ENCODE peak calls at places on chromosomes 12 and 14, in six cellular contexts. One of them, this sample, is unnamed.

GRCh38 chr14:26594148-26594547 is 3.7 kb downstream of the NOVA1 start:
- ATAC-seq in HepG2: no peak
- ATAC-seq in upper lobe of left lung: no peak
- ATAC-seq in K562: no peak
- ATAC-seq in HCT116: no peak
- ATAC-seq in GM12878: no peak
- ATAC-seq in this sample: no peak

GRCh38 chr14:91140672-91141071 is 26.8 kb downstream of the DGLUCY start:
- ATAC-seq in K562: peak; percentile 67
- ATAC-seq in HCT116: peak; percentile 85
- ATAC-seq in upper lobe of left lung: no peak
- ATAC-seq in HepG2: peak; percentile 88
- ATAC-seq in GM12878: peak; percentile 24
- ATAC-seq in this sample: no peak

GRCh38 chr12:117105902-117106301 is 6.7 kb upstream of the TESC start:
- ATAC-seq in upper lobe of left lung: peak; percentile 71
- ATAC-seq in K562: peak; percentile 62
- ATAC-seq in HepG2: no peak
- ATAC-seq in HCT116: peak; percentile 85
- ATAC-seq in GM12878: peak; percentile 94
- ATAC-seq in this sample: no peak

GRCh38 chr14:42742084-42742483 is 1135.4 kb downstream of the LRFN5 start:
- ATAC-seq in GM12878: no peak
- ATAC-seq in K562: no peak
- ATAC-seq in HCT116: no peak
- ATAC-seq in upper lobe of left lung: no peak
- ATAC-seq in HepG2: no peak
- ATAC-seq in this sample: no peak

GRCh38 chr14:65369560-65369959 is 43.0 kb upstream of the FUT8 start:
- ATAC-seq in HepG2: no peak
- ATAC-seq in upper lobe of left lung: no peak
- ATAC-seq in HCT116: no peak
- ATAC-seq in GM12878: no peak
- ATAC-seq in K562: no peak
- ATAC-seq in this sample: no peak

GRCh38 chr12:6375269-6376078 is at the start of gene SCNN1A:
- ATAC-seq in GM12878: no peak
- ATAC-seq in HepG2: peak; percentile 1
- ATAC-seq in K562: no peak
- ATAC-seq in upper lobe of left lung: peak; percentile 74
- ATAC-seq in HCT116: no peak
- ATAC-seq in this sample: no peak

GRCh38 chr14:101187816-101188570 is 284.5 kb upstream of the RTL1 start:
- ATAC-seq in HCT116: no peak
- ATAC-seq in GM12878: no peak
- ATAC-seq in K562: no peak
- ATAC-seq in upper lobe of left lung: no peak
- ATAC-seq in HepG2: no peak
- ATAC-seq in this sample: no peak

GRCh38 chr14:67766035-67766680 is 50.2 kb downstream of the ZFYVE26 start:
- ATAC-seq in upper lobe of left lung: peak; percentile 15
- ATAC-seq in HepG2: peak; percentile 39
- ATAC-seq in HCT116: no peak
- ATAC-seq in K562: no peak
- ATAC-seq in GM12878: no peak
- ATAC-seq in this sample: peak; percentile 46

GRCh38 chr12:5226581-5226980 is 182.9 kb downstream of the KCNA5 start:
- ATAC-seq in GM12878: no peak
- ATAC-seq in K562: peak; percentile 35
- ATAC-seq in HepG2: no peak
- ATAC-seq in HCT116: no peak
- ATAC-seq in upper lobe of left lung: no peak
- ATAC-seq in this sample: no peak

GRCh38 chr12:131005161-131006035 is 51.7 kb downstream of the ADGRD1 start:
- ATAC-seq in HCT116: peak; percentile 33
- ATAC-seq in GM12878: peak; percentile 67
- ATAC-seq in K562: no peak
- ATAC-seq in upper lobe of left lung: no peak
- ATAC-seq in HepG2: no peak
- ATAC-seq in this sample: no peak

GRCh38 chr14:21454843-21455550 is 926 bp downstream of the CHD8 start:
- ATAC-seq in upper lobe of left lung: no peak
- ATAC-seq in GM12878: peak; percentile 3
- ATAC-seq in HCT116: no peak
- ATAC-seq in HepG2: peak; percentile 11
- ATAC-seq in K562: peak; percentile 49
- ATAC-seq in this sample: no peak

GRCh38 chr12:108629824-108630476 is 3.7 kb downstream of the SELPLG start:
- ATAC-seq in K562: peak; percentile 84
- ATAC-seq in HCT116: peak; percentile 13
- ATAC-seq in HepG2: peak; percentile 18
- ATAC-seq in upper lobe of left lung: peak; percentile 45
- ATAC-seq in GM12878: no peak
- ATAC-seq in this sample: peak; percentile 64
- TF ChIP-seq POLR2A in K562: peak; percentile 94
- TF ChIP-seq POLR2A in HCT116: no peak
- TF ChIP-seq POLR2A in HepG2: no peak
- TF ChIP-seq POLR2A in upper lobe of left lung: no peak
- TF ChIP-seq POLR2A in GM12878: no peak
- TF ChIP-seq POLR2A in this sample: no peak

GRCh38 chr12:128047266-128048060 is 219.5 kb upstream of the TMEM132C start:
- ATAC-seq in HepG2: no peak
- ATAC-seq in K562: no peak
- ATAC-seq in upper lobe of left lung: no peak
- ATAC-seq in HCT116: no peak
- ATAC-seq in GM12878: no peak
- ATAC-seq in this sample: no peak
- TF ChIP-seq POLR2AphosphoS5 in HepG2: no peak
- TF ChIP-seq POLR2AphosphoS5 in K562: no peak
- TF ChIP-seq POLR2AphosphoS5 in upper lobe of left lung: no peak
- TF ChIP-seq POLR2AphosphoS5 in HCT116: no peak
- TF ChIP-seq POLR2AphosphoS5 in GM12878: no peak
- TF ChIP-seq POLR2AphosphoS5 in this sample: no peak

DNA sequence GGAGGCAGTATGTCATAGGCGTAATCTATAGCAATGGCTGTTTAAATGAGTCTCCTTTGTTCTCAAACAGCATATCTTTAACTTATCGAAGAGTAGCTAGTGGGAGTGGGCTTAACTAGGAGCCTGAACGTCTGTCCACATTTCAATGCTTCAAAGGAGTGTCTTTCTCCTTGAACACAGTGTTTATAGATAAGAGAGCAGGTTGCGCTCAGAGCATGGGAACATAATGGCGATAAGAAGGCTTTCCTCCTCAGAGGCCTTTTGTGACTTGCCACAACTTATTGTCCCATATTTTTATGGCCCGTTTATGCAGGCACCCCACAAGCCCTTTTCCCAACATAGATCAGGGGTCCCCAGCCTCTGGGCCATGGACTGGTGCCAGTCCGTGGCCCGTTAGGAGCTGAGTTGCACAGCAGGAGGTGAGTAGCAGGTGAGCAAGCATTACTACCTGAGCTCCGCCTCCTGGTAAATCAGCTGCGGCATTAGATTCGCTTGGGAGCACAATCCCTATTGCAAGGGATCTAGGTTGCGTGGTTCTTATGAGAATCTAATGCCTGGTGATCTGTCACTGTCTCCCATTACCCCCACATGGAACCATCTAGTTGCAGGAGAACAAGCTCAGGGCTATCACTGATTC is 2.5 kb upstream of the DDX47 start:
- ATAC-seq in upper lobe of left lung: no peak
- ATAC-seq in HCT116: no peak
- ATAC-seq in GM12878: no peak
- ATAC-seq in HepG2: no peak
- ATAC-seq in K562: no peak
- ATAC-seq in this sample: no peak
- H3K4me1 ChIP-seq in upper lobe of left lung: peaks cover 47% of the 10 kb centered on the region
- H3K4me1 ChIP-seq in HCT116: peaks cover 7% of the 10 kb centered on the region
- H3K4me1 ChIP-seq in GM12878: peaks cover 21% of the 10 kb centered on the region
- H3K4me1 ChIP-seq in HepG2: peaks cover 56% of the 10 kb centered on the region
- H3K4me1 ChIP-seq in K562: peaks cover 11% of the 10 kb centered on the region
- H3K4me1 ChIP-seq in this sample: peaks cover 6% of the 10 kb centered on the region

GRCh38 chr12:91914701-91915100 is 230.9 kb downstream of the BTG1 start:
- ATAC-seq in HCT116: no peak
- ATAC-seq in GM12878: no peak
- ATAC-seq in HepG2: no peak
- ATAC-seq in K562: peak; percentile 53
- ATAC-seq in upper lobe of left lung: no peak
- ATAC-seq in this sample: no peak

GRCh38 chr12:91913651-91914050 is 232.0 kb downstream of the BTG1 start:
- ATAC-seq in K562: no peak
- ATAC-seq in upper lobe of left lung: no peak
- ATAC-seq in GM12878: no peak
- ATAC-seq in HepG2: no peak
- ATAC-seq in HCT116: no peak
- ATAC-seq in this sample: no peak

GRCh38 chr12:91912178-91912577 is 233.5 kb downstream of the BTG1 start:
- ATAC-seq in HCT116: no peak
- ATAC-seq in GM12878: no peak
- ATAC-seq in upper lobe of left lung: no peak
- ATAC-seq in HepG2: no peak
- ATAC-seq in K562: no peak
- ATAC-seq in this sample: no peak

GRCh38 chr12:91910871-91911388 is 234.7 kb downstream of the BTG1 start:
- ATAC-seq in K562: peak; percentile 56
- ATAC-seq in upper lobe of left lung: no peak
- ATAC-seq in HepG2: no peak
- ATAC-seq in GM12878: no peak
- ATAC-seq in HCT116: no peak
- ATAC-seq in this sample: no peak

DNA sequence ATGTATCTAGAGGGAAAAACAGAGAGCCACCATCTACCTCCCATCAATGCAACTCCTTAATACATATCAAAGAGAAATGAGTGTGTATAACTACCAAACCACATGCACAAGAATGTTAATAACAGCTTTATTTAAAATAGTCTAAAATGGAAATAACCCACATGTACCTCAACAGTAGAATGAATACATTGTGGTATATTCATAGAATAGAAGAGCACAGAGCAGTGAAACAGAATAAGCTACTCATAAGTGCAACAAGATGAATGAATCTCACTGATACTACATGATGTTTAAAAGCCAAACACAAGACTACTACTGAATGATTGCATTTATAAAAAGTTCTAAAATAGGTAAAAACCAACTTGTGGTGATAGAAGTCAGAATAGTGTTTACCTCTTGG is 232.5 kb downstream of the BTG1 start:
- ATAC-seq in HCT116: no peak
- ATAC-seq in HepG2: no peak
- ATAC-seq in K562: no peak
- ATAC-seq in GM12878: no peak
- ATAC-seq in upper lobe of left lung: no peak
- ATAC-seq in this sample: no peak
- TF ChIP-seq POLR2A in HCT116: no peak
- TF ChIP-seq POLR2A in HepG2: no peak
- TF ChIP-seq POLR2A in K562: no peak
- TF ChIP-seq POLR2A in GM12878: no peak
- TF ChIP-seq POLR2A in upper lobe of left lung: no peak
- TF ChIP-seq POLR2A in this sample: no peak

GRCh38 chr12:102540856-102541385 is 60.6 kb upstream of the IGF1 start:
- ATAC-seq in K562: no peak
- ATAC-seq in upper lobe of left lung: no peak
- ATAC-seq in GM12878: no peak
- ATAC-seq in HCT116: no peak
- ATAC-seq in HepG2: no peak
- ATAC-seq in this sample: no peak

GRCh38 chr12:102543494-102543893 is 63.1 kb upstream of the IGF1 start:
- ATAC-seq in K562: peak; percentile 71
- ATAC-seq in HCT116: peak; percentile 68
- ATAC-seq in upper lobe of left lung: no peak
- ATAC-seq in GM12878: peak; percentile 80
- ATAC-seq in HepG2: peak; percentile 64
- ATAC-seq in this sample: no peak

GRCh38 chr12:102542816-102543448 is 62.6 kb upstream of the IGF1 start:
- ATAC-seq in upper lobe of left lung: no peak
- ATAC-seq in HCT116: no peak
- ATAC-seq in GM12878: no peak
- ATAC-seq in HepG2: no peak
- ATAC-seq in K562: no peak
- ATAC-seq in this sample: no peak

GRCh38 chr12:102543931-102544485 is 63.6 kb upstream of the IGF1 start:
- ATAC-seq in upper lobe of left lung: no peak
- ATAC-seq in HCT116: no peak
- ATAC-seq in GM12878: peak; percentile 38
- ATAC-seq in HepG2: no peak
- ATAC-seq in K562: no peak
- ATAC-seq in this sample: no peak

DNA sequence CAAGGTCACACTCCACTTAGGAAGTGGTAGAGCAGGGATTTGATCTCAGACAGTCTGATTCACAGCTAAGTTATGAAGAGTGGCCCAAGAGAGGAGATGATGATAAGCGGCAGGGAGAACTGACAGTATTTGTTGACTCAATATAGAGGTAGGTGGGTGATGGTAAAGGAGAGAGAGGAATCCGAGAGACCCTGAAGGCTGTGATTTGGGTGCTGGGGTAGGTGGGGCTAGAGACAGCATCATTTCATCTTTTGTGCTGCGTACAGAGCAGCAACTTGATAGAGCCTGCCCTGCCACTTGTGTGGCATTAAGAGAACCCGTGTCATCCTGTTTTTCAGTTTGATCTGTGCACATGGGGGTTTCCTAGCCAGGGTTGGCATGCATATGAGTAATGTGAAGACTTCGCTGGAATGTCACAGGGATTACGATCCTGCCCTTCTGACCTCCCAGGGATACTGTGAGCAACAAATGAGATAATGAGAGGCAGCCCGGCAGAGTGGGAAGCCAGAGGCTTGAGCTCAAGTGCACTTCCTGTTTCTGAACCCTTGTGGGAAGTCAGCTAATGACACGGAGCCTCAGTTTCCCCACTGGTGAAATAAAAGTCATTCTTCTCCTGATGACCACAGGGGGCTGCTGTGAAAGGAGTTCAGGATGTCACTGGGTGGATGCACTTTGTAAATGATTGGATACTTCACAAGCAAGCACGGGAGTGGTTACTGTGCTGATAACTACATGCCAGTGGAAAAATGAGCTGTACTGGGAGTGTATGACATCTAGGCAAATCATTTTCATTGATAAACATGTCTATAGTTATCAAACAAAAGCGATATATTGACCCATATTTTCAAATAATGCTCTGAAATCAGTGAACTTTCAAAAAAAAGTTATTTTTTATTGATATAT is 59.5 kb upstream of the IGF1 start:
- ATAC-seq in upper lobe of left lung: no peak
- ATAC-seq in HepG2: peak; percentile 26
- ATAC-seq in K562: no peak
- ATAC-seq in GM12878: no peak
- ATAC-seq in HCT116: no peak
- ATAC-seq in this sample: no peak
- TF ChIP-seq POLR2AphosphoS5 in upper lobe of left lung: no peak
- TF ChIP-seq POLR2AphosphoS5 in HepG2: no peak
- TF ChIP-seq POLR2AphosphoS5 in K562: no peak
- TF ChIP-seq POLR2AphosphoS5 in GM12878: no peak
- TF ChIP-seq POLR2AphosphoS5 in HCT116: no peak
- TF ChIP-seq POLR2AphosphoS5 in this sample: no peak